ENCODE peak calls at places on chromosomes 6 and 20, in four cellular contexts. H is K562, J is HCT116, S is Panc1. P is an unnamed sample.

GRCh38 chr6:153312633-153313032 is 181.6 kb upstream of the RGS17 start:
- DNase-seq in H (no peak), J (peak), S (peak), P (peak)

GRCh38 chr20:39453890-39454289 is 491.7 kb downstream of the DHX35 start:
- DNase-seq in H (no peak), J (no peak), S (no peak), P (no peak)

GRCh38 chr6:150207931-150208570 is 65.2 kb downstream of the PPP1R14C start:
- DNase-seq in H (no peak), J (no peak), S (no peak), P (no peak)

GRCh38 chr20:10469599-10469998 is 34.5 kb downstream of the SLX4IP start:
- DNase-seq in H (peak), J (peak), S (peak), P (peak)

GRCh38 chr20:23609486-23610109 is 3.9 kb upstream of the CST9 start:
- DNase-seq in H (no peak), J (no peak), S (no peak), P (no peak)

GRCh38 chr6:30880563-30881252 is 3.6 kb upstream of the DDR1 start:
- DNase-seq in H (no peak), J (no peak), S (no peak), P (no peak)

GRCh38 chr6:111759413-111759835 is 113.8 kb downstream of the FYN start:
- DNase-seq in H (no peak), J (no peak), S (no peak), P (no peak)

GRCh38 chr20:23152308-23152892 is 66.3 kb upstream of the CD93 start:
- DNase-seq in H (peak), J (no peak), S (no peak), P (peak)

GRCh38 chr6:6003334-6004146 is 3.2 kb downstream of the NRN1 start:
- DNase-seq in H (no peak), J (no peak), S (no peak), P (no peak)

GRCh38 chr6:79702701-79703100 is 71.6 kb downstream of the SH3BGRL2 start:
- DNase-seq in H (no peak), J (no peak), S (no peak), P (no peak)

GRCh38 chr6:14738933-14739332 is 506.9 kb upstream of the JARID2 start:
- DNase-seq in H (no peak), J (no peak), S (no peak), P (no peak)

GRCh38 chr6:37987559-37987958 is 168.0 kb downstream of the ZFAND3 start:
- DNase-seq in H (no peak), J (no peak), S (no peak), P (peak)

GRCh38 chr6:37985355-37985754 is 165.8 kb downstream of the ZFAND3 start:
- DNase-seq in H (no peak), J (no peak), S (no peak), P (no peak)

GRCh38 chr6:37988696-37989095 is 169.2 kb downstream of the ZFAND3 start:
- DNase-seq in H (no peak), J (no peak), S (no peak), P (no peak)

GRCh38 chr6:37987008-37987407 is 167.5 kb downstream of the ZFAND3 start:
- DNase-seq in H (no peak), J (no peak), S (no peak), P (no peak)

GRCh38 chr6:37988131-37988530 is 168.6 kb downstream of the ZFAND3 start:
- DNase-seq in H (no peak), J (no peak), S (no peak), P (peak)
- TF ChIP-seq TCF7L2 in H (no peak), J (no peak), S (no peak), P (no peak)

DNA sequence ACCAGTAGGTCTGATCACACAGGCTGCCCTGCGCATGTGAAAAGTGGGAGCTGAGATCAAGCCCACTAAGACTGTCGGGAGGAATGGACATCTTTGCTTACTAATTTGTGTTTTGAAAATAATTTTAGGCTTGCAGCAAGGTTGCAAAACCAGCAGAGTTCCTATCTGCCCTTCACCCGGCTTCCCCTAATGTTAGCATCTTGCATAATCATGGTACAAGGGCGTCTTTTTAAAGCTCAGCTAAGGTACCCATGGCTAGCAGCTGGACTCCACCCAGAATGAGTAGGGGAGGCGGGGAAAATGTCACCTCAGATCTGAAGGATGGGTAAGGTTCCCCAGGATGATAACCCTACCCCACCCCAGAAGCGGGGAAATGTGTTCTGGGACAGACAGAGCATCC is 25.3 kb upstream of the BMP7 start:
- DNase-seq in H (no peak), J (no peak), S (no peak), P (no peak)
- TF ChIP-seq TCF7L2 in H (no peak), J (no peak), S (no peak), P (no peak)

GRCh38 chr6:98458713-98459112 is 375.7 kb upstream of the POU3F2 start:
- DNase-seq in H (no peak), J (no peak), S (no peak), P (no peak)

GRCh38 chr6:98463629-98464028 is 370.7 kb upstream of the POU3F2 start:
- DNase-seq in H (no peak), J (no peak), S (no peak), P (no peak)

GRCh38 chr6:98467091-98467490 is 367.3 kb upstream of the POU3F2 start:
- DNase-seq in H (no peak), J (no peak), S (no peak), P (no peak)

GRCh38 chr6:98467902-98468301 is 366.5 kb upstream of the POU3F2 start:
- DNase-seq in H (no peak), J (no peak), S (no peak), P (no peak)

DNA sequence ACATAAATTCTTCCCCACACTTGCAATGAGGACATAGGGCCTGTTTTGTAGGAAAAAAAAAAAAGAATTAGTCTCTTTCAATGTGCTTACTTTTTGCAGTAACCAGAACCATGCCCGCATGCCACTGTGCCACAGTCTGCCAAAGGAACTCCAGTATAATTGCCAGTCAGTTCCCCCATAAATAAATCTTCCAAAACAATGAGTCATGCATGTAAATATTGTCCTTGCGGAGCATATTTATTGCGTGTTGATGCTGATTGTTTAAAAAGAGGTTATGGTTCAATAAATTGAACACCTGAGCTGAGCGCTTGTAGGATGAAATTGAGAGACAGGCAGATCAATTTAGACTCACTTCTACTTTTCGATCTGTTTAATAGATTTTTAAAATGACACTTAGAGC is 371.3 kb upstream of the POU3F2 start:
- DNase-seq in H (no peak), J (no peak), S (no peak), P (no peak)
- TF ChIP-seq TCF7L2 in H (no peak), J (no peak), S (no peak), P (no peak)

DNA sequence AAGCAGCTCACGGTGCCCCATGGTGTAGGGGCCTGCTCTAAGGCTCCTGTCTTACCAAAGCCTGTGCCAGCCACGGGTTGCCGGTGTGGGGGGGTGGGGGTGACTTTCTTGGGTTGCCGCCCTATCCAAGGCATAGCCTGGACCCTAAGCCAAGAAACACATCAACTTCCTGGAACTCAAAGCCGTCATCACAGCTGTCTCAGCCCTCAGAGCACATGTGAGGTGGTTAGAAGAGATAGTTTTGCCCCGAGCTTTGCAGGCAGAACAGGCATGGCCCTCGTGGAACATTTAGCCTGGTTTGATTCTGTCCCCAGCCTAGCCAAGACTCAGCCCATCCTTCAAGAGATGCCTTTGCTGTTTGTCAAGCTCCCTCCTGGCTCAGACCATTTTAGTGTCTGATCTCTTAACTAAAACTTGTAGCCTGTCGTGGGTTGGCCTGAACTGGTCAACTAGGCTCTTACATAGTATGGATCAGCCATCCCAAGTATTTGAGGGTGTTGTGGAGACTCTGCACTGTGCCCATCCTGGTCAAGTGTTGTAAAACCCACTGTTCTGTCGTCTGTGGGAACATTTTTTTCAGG is 64.9 kb downstream of the RREB1 start:
- DNase-seq in H (no peak), J (no peak), S (no peak), P (no peak)
- TF ChIP-seq TCF7L2 in H (no peak), J (no peak), S (no peak), P (no peak)

DNA sequence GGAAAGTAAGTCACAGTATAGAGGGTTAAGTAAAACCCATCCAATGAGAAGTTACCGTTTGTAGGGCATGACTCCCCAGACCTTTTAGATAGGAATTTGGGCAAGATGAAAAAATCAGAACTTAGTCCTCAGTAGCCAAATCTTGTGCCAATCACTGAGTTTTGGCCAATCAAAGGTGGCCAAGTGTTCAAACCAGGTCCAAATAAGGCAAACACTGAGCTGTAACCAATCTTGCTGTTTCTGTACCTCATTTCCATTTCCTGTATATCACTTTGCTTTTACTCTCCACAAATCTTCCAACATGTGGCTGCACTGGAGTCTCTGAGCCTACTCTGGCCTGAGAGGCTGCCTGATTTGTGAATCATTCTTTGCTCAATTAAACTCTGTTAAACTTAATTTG is 81.8 kb upstream of the GPR6 start:
- DNase-seq in H (no peak), J (no peak), S (no peak), P (no peak)
- TF ChIP-seq TCF7L2 in H (no peak), J (no peak), S (no peak), P (no peak)

GRCh38 chr6:16572317-16572716 is 188.9 kb downstream of the ATXN1 start:
- DNase-seq in H (no peak), J (no peak), S (no peak), P (no peak)

GRCh38 chr6:16575655-16576054 is 185.6 kb downstream of the ATXN1 start:
- DNase-seq in H (no peak), J (no peak), S (no peak), P (no peak)

GRCh38 chr6:16578695-16579094 is 182.6 kb downstream of the ATXN1 start:
- DNase-seq in H (no peak), J (no peak), S (no peak), P (peak)

GRCh38 chr6:16572943-16573342 is 188.3 kb downstream of the ATXN1 start:
- DNase-seq in H (no peak), J (no peak), S (no peak), P (no peak)

GRCh38 chr6:16576391-16577368 is 184.6 kb downstream of the ATXN1 start:
- DNase-seq in H (no peak), J (no peak), S (no peak), P (peak)
- TF ChIP-seq TCF7L2 in H (no peak), J (no peak), S (no peak), P (no peak)

GRCh38 chr6:11972806-11973205 is 39.3 kb upstream of the HIVEP1 start:
- DNase-seq in H (no peak), J (no peak), S (no peak), P (no peak)
- TF ChIP-seq TCF7L2 in H (no peak), J (no peak), S (no peak), P (no peak)